ENCODE peak calls at places on chromosomes 12 and 14, in five cellular contexts. O is A549, F is SK-N-SH, X is K562, Q is HepG2. D is an unnamed sample.
A peak's percentile ranks its signal among the peaks of the same experiment; 100 is the strongest.

GRCh38 chr12:124463341-124463861 is 104.0 kb downstream of the NCOR2 start:
- DNase-seq in Q (no peak), O (no peak), F (no peak), X (no peak), D (no peak)

GRCh38 chr14:95318870-95319311 is 817 bp downstream of the CLMN start:
- DNase-seq in O (no peak), Q (no peak), X (no peak), F (no peak), D (no peak)

GRCh38 chr12:127685476-127686234 is 581.3 kb upstream of the TMEM132C start:
- DNase-seq in F (no peak), O (no peak), Q (no peak), X (no peak), D (no peak)

GRCh38 chr12:130583317-130583716 is 132.8 kb downstream of the RIMBP2 start:
- DNase-seq in F (no peak), O (no peak), X (no peak), Q (no peak), D (no peak)

GRCh38 chr14:79333198-79333546 is 878.1 kb downstream of the DIO2 start:
- DNase-seq in O (no peak), F (no peak), X (no peak), Q (no peak), D (no peak)

GRCh38 chr14:70257526-70257925 is 68.8 kb upstream of the SLC8A3 start:
- DNase-seq in X (peak; percentile 64), F (no peak), O (no peak), Q (no peak), D (no peak)

GRCh38 chr14:99966912-99967311 is 98.3 kb upstream of the EVL start:
- DNase-seq in F (no peak), Q (no peak), X (no peak), O (no peak), D (no peak)

GRCh38 chr12:54014315-54015209 is 5.8 kb downstream of the HOXC8 start:
- DNase-seq in Q (no peak), F (no peak), X (no peak), O (no peak), D (no peak)

GRCh38 chr14:80212025-80212402 is 710 bp upstream of the DIO2 start:
- DNase-seq in X (no peak), F (no peak), O (peak; percentile 54), Q (no peak), D (no peak)

GRCh38 chr14:102055181-102055901 is 31.5 kb downstream of the HSP90AA1 start:
- DNase-seq in O (no peak), F (no peak), X (no peak), Q (peak; percentile 18), D (no peak)

GRCh38 chr14:63747836-63748235 is 20.0 kb upstream of the SGPP1 start:
- DNase-seq in X (no peak), O (no peak), F (no peak), Q (no peak), D (no peak)

GRCh38 chr12:25558566-25558965 is 5.5 kb upstream of the LMNTD1 start:
- DNase-seq in Q (no peak), X (no peak), F (no peak), O (no peak), D (no peak)

GRCh38 chr12:47891356-47891755 is 13.4 kb downstream of the VDR start:
- DNase-seq in Q (no peak), O (no peak), X (no peak), F (no peak), D (no peak)

GRCh38 chr14:64880382-64881121 is 845 bp upstream of the SPTB start:
- DNase-seq in F (peak; percentile 89), O (peak; percentile 73), X (peak; percentile 84), Q (no peak), D (no peak)

GRCh38 chr12:10197879-10198278 is 14.8 kb upstream of the GABARAPL1 start:
- DNase-seq in F (no peak), X (no peak), Q (no peak), O (no peak), D (no peak)

GRCh38 chr12:30980886-30981662 is 54.5 kb downstream of the TSPAN11 start:
- DNase-seq in X (no peak), O (no peak), Q (no peak), F (no peak), D (no peak)

GRCh38 chr12:45509187-45509586 is 220.3 kb upstream of the ARID2 start:
- DNase-seq in Q (no peak), F (no peak), O (no peak), X (no peak), D (peak; percentile 16)

GRCh38 chr12:97396989-97397388 is 65.6 kb upstream of the RMST start:
- DNase-seq in X (no peak), F (no peak), O (no peak), Q (no peak), D (no peak)

GRCh38 chr12:105400227-105400626 is 69.7 kb downstream of the C12orf75 start:
- DNase-seq in O (no peak), X (no peak), F (no peak), Q (no peak), D (no peak)

GRCh38 chr12:116916714-116917114 is 6.0 kb downstream of the FBXW8 start:
- DNase-seq in Q (peak; percentile 95), F (no peak), X (peak; percentile 83), O (peak; percentile 78), D (peak; percentile 51)

GRCh38 chr14:96307434-96307833 is 51.4 kb downstream of the BDKRB1 start:
- DNase-seq in X (no peak), Q (peak; percentile 1), O (peak; percentile 18), F (no peak), D (no peak)

GRCh38 chr14:35333797-35334743 is 41.9 kb downstream of the PSMA6 start:
- DNase-seq in O (no peak), X (peak; percentile 48), Q (peak; percentile 78), F (peak; percentile 16), D (no peak)

GRCh38 chr14:31208546-31209424 is 1.2 kb upstream of the HECTD1 start:
- DNase-seq in Q (no peak), X (no peak), F (no peak), O (no peak), D (no peak)

GRCh38 chr12:57535764-57536596 is 11.0 kb downstream of the DCTN2 start:
- DNase-seq in F (no peak), Q (no peak), X (no peak), O (no peak), D (no peak)

GRCh38 chr12:112796067-112796466 is 4.5 kb downstream of the RPH3A start:
- DNase-seq in Q (no peak), O (no peak), X (no peak), F (no peak), D (no peak)

GRCh38 chr12:84502907-84503787 is 409.5 kb downstream of the SLC6A15 start:
- DNase-seq in X (peak; percentile 16), F (no peak), O (peak; percentile 25), Q (peak; percentile 16), D (no peak)

GRCh38 chr14:95023886-95024285 is 133.4 kb downstream of the DICER1 start:
- DNase-seq in X (no peak), O (no peak), F (no peak), Q (no peak), D (no peak)

GRCh38 chr12:132428872-132429121 is 61.2 kb upstream of the FBRSL1 start:
- DNase-seq in F (no peak), O (no peak), X (no peak), Q (peak; percentile 43), D (no peak)

GRCh38 chr12:124695861-124696260 is 128.4 kb upstream of the NCOR2 start:
- DNase-seq in X (no peak), O (no peak), Q (no peak), F (no peak), D (no peak)

GRCh38 chr12:31872831-31873604 is 86.2 kb upstream of the RESF1 start:
- DNase-seq in F (no peak), O (no peak), X (no peak), Q (no peak), D (no peak)

GRCh38 chr14:90397401-90398314 is 829 bp downstream of the CALM1 start:
- DNase-seq in Q (peak; percentile 34), O (peak; percentile 68), X (peak; percentile 63), F (peak; percentile 86), D (no peak)

GRCh38 chr14:90398841-90399540 is 2.2 kb downstream of the CALM1 start:
- DNase-seq in X (no peak), Q (no peak), F (no peak), O (no peak), D (no peak)

GRCh38 chr14:90398315-90398811 is 1.5 kb downstream of the CALM1 start:
- DNase-seq in X (peak; percentile 43), Q (no peak), O (no peak), F (peak; percentile 79), D (no peak)

GRCh38 chr14:90393966-90394365 is 2.9 kb upstream of the CALM1 start:
- DNase-seq in F (no peak), O (no peak), Q (no peak), X (no peak), D (no peak)

GRCh38 chr14:90396342-90397339 is at the start of gene CALM1:
- DNase-seq in X (peak; percentile 92), Q (peak; percentile 74), O (peak; percentile 81), F (peak; percentile 97), D (peak; percentile 52)
- TF ChIP-seq EP300 in X (no peak), Q (peak; percentile 43), O (peak; percentile 39), F (peak; percentile 58), D (peak; percentile 51)

GRCh38 chr12:75701859-75702258 is 190.4 kb upstream of the KRR1 start:
- DNase-seq in F (no peak), Q (no peak), X (no peak), O (no peak), D (no peak)

GRCh38 chr12:75704208-75704607 is 192.8 kb upstream of the KRR1 start:
- DNase-seq in X (no peak), F (no peak), Q (no peak), O (no peak), D (no peak)

GRCh38 chr12:75703131-75703530 is 191.7 kb upstream of the KRR1 start:
- DNase-seq in F (no peak), X (no peak), O (no peak), Q (no peak), D (no peak)

GRCh38 chr12:75704664-75705063 is 193.3 kb upstream of the KRR1 start:
- DNase-seq in F (no peak), X (peak; percentile 28), Q (no peak), O (no peak), D (no peak)

GRCh38 chr12:75702477-75703093 is 191.2 kb upstream of the KRR1 start:
- DNase-seq in X (no peak), F (no peak), O (no peak), Q (no peak), D (no peak)
- TF ChIP-seq SMC3 in X (no peak), F (no peak), O (no peak), Q (no peak), D (no peak)

GRCh38 chr12:56086096-56086495 is 6.1 kb downstream of the ERBB3 start:
- DNase-seq in X (no peak), Q (no peak), F (no peak), O (no peak), D (no peak)
- TF ChIP-seq EP300 in X (no peak), Q (no peak), F (no peak), O (no peak), D (no peak)

GRCh38 chr14:36975834-36976233 is 196.6 kb downstream of the SLC25A21 start:
- DNase-seq in F (no peak), X (peak; percentile 41), O (no peak), Q (peak; percentile 79), D (no peak)
- TF ChIP-seq SMC3 in F (no peak), X (no peak), O (no peak), Q (peak; percentile 58), D (no peak)

DNA sequence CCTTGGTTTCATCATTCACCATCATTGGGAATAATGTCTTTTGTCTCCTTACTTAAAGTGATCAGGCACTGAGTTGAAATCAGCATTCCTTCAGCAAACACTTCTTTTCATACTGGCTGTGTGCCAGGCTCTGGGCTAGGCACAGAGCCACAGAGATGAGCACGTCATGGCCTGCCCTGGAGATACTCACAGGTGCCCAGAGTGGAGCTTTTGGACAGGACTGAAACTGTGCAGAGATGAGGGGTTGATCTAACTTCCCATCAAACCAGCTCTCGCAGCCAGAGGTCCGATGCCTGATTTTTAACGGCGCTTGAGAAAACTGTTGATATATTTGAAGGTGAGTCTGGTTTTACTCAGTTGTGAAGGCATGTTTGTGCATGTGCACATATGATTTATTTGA is 43.1 kb downstream of the CACNA1C start:
- DNase-seq in O (no peak), Q (no peak), F (no peak), X (no peak), D (no peak)
- TF ChIP-seq EP300 in O (no peak), Q (no peak), F (no peak), X (no peak), D (no peak)